ENCODE peak calls at places on chromosomes 7 and 10, in six cellular contexts. O, X, S, Z, T and P are unnamed samples. For H3K4me1, the result is how much of the 10 kb centered on the place peaks cover.

GRCh38 chr10:47336387-47337134 is 11.6 kb upstream of the RBP3 start:
- DNase-seq in O (peak), X (no peak), S (no peak), Z (no peak), T (no peak), P (no peak)

GRCh38 chr10:46528675-46529615 is 27.5 kb downstream of the GPRIN2 start:
- DNase-seq in O (no peak), X (no peak), S (no peak), Z (no peak), T (no peak), P (no peak)

GRCh38 chr7:75905785-75906604 is 9.0 kb upstream of the POR start:
- DNase-seq in O (peak), X (peak), S (no peak), Z (peak), T (peak), P (peak)

GRCh38 chr10:95394161-95394880 is 103.5 kb upstream of the PDLIM1 start:
- DNase-seq in O (no peak), X (peak), S (no peak), Z (peak), T (no peak), P (no peak)

GRCh38 chr10:85650791-85651506 is 715.6 kb downstream of the GRID1 start:
- DNase-seq in O (no peak), X (no peak), S (no peak), Z (peak), T (no peak), P (no peak)

GRCh38 chr7:36985866-36986402 is 261.6 kb upstream of the AOAH start:
- DNase-seq in O (no peak), X (no peak), S (no peak), Z (no peak), T (no peak), P (no peak)

GRCh38 chr7:70392282-70392681 is 739.7 kb upstream of the GALNT17 start:
- DNase-seq in O (no peak), X (no peak), S (no peak), Z (no peak), T (no peak), P (peak)

GRCh38 chr10:34116780-34117179 is 698.3 kb downstream of the PARD3 start:
- DNase-seq in O (no peak), X (no peak), S (no peak), Z (no peak), T (no peak), P (no peak)

GRCh38 chr10:91313761-91314520 is 93.5 kb downstream of the PCGF5 start:
- DNase-seq in O (peak), X (no peak), S (no peak), Z (no peak), T (no peak), P (peak)

GRCh38 chr7:157568785-157569584 is 232.2 kb downstream of the DNAJB6 start:
- DNase-seq in O (no peak), X (peak), S (no peak), Z (no peak), T (peak), P (peak)

GRCh38 chr7:106281919-106282318 is 2.9 kb downstream of the NAMPT start:
- DNase-seq in O (no peak), X (no peak), S (no peak), Z (peak), T (no peak), P (peak)

GRCh38 chr7:55124989-55125875 is 106.4 kb downstream of the EGFR start:
- DNase-seq in O (no peak), X (no peak), S (no peak), Z (no peak), T (no peak), P (no peak)

DNA sequence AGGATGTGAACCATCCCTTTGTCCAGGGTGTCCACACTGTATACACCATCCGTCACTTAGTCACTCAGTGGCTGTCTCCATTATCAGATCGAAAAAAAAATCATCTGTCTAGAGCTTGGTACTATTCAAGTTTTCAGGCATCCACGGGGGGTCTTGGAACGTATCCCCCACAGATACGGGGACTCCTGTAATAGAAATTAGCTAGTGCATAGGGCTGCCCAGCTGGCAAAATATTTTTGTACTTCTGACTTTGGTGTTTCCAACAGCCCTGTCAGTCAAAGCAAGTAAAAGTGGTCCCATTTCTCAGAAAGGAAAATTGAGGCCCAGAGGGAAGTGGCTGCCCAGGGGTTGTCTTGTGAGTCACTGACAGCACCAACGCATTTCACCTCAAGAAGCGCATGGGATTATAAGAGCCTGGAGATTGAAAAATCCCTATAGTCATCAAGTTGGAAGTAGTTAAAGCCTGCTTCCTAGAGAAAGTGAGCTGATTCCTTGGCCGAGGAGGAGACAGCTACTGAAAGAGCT is 52.1 kb upstream of the SLC29A3 start:
- DNase-seq in O (peak), X (no peak), S (no peak), Z (no peak), T (no peak), P (peak)
- H3K4me1 ChIP-seq in O (under half), X (under half), S (half or more), Z (under half), T (under half), P (under half)

GRCh38 chr7:93810571-93810970 is 80.0 kb downstream of the TFPI2 start:
- DNase-seq in O (no peak), X (no peak), S (no peak), Z (no peak), T (no peak), P (no peak)
- H3K14ac ChIP-seq in O (no peak), X (no peak), S (no peak), Z (no peak), T (no peak), P (no peak)

DNA sequence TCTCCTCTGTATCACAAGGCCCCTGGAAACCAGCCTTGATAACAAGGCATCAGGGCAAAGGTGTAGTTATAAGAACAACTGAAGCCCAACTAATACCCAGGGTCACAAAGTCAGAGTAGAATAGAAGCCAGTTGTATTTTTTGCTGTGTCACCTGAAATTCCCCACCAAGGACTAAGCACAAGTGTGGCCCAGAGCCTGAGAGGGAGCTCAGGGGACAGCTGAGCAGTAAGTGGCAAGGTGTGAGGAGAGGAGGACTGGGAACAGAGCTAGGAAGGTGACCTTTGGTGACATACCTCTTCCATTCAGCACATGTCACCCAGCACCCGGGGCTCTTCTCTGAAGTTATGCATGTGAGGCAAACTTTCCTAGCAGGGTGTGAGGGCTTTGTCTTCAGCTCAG is 179.9 kb downstream of the HECW1 start:
- DNase-seq in O (no peak), X (peak), S (no peak), Z (no peak), T (no peak), P (no peak)
- H3K4me1 ChIP-seq in O (under half), X (under half), S (under half), Z (under half), T (under half), P (under half)

DNA sequence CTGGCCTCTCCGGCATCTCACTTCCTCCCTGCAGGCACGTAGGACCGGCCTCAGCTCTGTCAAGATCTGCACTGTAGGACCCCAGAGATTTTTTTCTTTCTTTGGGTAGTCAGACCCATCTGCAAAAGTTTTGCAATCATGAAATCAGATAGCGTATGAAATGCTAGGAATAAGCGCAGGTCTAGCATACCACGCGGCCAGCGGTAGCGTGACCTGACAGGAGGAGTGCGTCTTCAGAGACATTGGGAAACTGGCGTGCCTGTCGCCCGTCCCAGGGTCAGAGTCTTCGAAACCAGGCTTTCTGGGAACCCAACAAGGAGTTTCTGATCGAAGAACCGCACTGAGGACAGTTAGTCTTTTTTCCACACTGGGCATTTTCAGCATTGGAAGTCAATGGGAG is 100.9 kb upstream of the SH2B2 start:
- DNase-seq in O (no peak), X (no peak), S (no peak), Z (peak), T (no peak), P (no peak)
- H3K14ac ChIP-seq in O (no peak), X (no peak), S (no peak), Z (no peak), T (no peak), P (no peak)

DNA sequence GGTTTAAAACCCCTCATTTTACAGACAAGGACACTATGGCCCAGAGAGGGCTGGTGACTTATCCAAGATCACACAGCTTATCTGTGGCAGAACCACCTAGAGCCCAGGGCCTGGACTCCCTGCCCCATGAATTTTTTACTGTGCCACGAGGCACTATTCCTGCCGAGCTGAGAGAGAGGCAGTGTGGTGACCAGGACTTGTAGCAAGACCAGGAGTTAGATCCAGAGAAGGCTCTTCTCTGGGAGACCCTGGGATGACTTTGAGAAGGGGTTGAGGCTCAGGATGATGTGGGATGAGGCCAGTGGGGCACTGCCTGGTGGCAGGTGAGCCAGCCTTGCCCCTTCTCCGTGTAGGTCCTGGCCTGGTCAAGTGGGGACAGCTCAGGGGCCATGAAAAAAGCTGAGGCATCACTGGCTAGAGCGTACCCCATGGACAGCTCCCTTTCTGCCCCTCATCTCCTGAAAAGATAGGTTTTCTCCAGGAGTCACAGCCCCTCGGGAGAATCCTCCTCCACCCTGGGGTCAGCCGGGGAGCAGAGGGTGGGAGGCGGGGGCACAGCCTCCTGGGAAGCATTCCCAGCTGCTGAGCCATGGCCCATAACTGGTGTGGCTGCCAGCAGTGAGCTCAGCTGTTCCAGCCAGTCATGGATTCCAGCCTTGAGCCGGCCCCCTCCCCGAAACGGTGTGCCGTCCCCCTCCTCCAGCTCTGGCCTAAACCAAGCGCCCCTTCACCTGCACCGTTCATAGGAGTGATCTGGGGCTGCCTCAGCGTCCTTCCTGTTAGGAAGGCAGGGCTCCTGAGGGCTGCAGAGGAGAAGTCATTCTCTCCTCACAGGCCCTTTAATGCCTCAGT is 5.8 kb downstream of the FLNC start:
- DNase-seq in O (peak), X (no peak), S (no peak), Z (no peak), T (no peak), P (no peak)
- H3K4me1 ChIP-seq in O (under half), X (under half), S (under half), Z (under half), T (under half), P (under half)

GRCh38 chr10:71687480-71687879 is 32.1 kb downstream of the C10orf105 start:
- DNase-seq in O (no peak), X (no peak), S (no peak), Z (no peak), T (no peak), P (no peak)

GRCh38 chr10:71692598-71693307 is 26.8 kb downstream of the C10orf105 start:
- DNase-seq in O (no peak), X (no peak), S (no peak), Z (no peak), T (no peak), P (no peak)

GRCh38 chr10:71691405-71691804 is 28.2 kb downstream of the C10orf105 start:
- DNase-seq in O (no peak), X (no peak), S (no peak), Z (no peak), T (no peak), P (no peak)

GRCh38 chr10:71688256-71688655 is 31.3 kb downstream of the C10orf105 start:
- DNase-seq in O (no peak), X (no peak), S (no peak), Z (no peak), T (no peak), P (no peak)

DNA sequence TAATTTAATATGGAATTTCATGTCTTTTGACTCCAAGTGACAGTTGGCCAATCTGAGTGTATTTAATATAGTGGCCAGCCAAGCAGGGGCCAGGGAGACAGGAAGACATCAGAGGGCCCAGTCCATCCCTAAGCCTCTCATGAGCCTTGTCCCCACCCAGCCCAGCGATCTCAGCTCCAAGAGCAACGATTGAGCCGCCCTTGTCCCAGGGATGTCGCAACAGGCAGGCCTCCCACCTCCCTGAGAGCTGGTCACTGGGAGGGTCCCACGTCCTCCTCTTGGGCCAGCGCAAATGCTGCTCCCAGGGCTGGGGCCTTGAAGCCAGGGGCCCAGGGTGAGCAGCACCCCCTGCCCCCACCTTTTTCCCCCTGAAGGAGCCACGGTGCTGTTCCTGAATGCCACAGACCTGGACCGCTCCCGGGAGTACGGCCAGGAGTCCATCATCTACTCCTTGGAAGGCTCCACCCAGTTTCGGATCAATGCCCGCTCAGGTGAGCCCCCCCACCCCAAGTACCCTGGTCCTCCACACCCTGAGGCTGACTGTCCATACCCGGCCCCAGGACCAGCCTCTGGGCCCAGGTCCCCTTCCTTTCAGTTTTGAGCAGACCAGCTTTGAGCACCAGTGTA is 29.4 kb downstream of the C10orf105 start:
- DNase-seq in O (no peak), X (no peak), S (no peak), Z (no peak), T (no peak), P (no peak)
- H3K14ac ChIP-seq in O (no peak), X (no peak), S (no peak), Z (no peak), T (no peak), P (no peak)